ENCODE peak calls at places on chromosomes 1 and 21, in nine cellular contexts. T is transverse colon, N is sigmoid colon, K is tibial nerve, R is K562, O is GM12878, D is stomach, F is H1, W is suprapubic skin. Z is an unnamed sample.

GRCh38 chr1:64093941-64094340 is 109.5 kb upstream of the UBE2U start:
- DNase-seq in F (no peak), T (no peak), R (no peak), D (no peak), W (no peak), O (no peak), K (no peak), N (no peak), Z (no peak)

GRCh38 chr1:21639594-21640041 is 29.5 kb downstream of the RAP1GAP start:
- DNase-seq in W (no peak), F (no peak), O (no peak), N (no peak), K (no peak), D (peak; percentile 58), T (no peak), R (peak; percentile 61), Z (no peak)

GRCh38 chr1:98045211-98046030 is 124.6 kb upstream of the DPYD start:
- DNase-seq in F (peak; percentile 54), K (no peak), T (no peak), D (peak; percentile 23), N (no peak), O (no peak), W (peak; percentile 40), R (no peak), Z (no peak)

GRCh38 chr1:58883037-58883887 is 99.4 kb upstream of the JUN start:
- DNase-seq in R (peak; percentile 71), D (peak; percentile 85), T (peak; percentile 72), F (no peak), W (peak; percentile 84), O (no peak), K (peak; percentile 63), N (peak; percentile 86), Z (no peak)

GRCh38 chr1:14137411-14138134 is 437.6 kb downstream of the PRDM2 start:
- DNase-seq in K (no peak), T (no peak), D (no peak), O (no peak), F (no peak), W (no peak), R (no peak), N (no peak), Z (peak; percentile 64)

GRCh38 chr1:99537886-99538617 is 107.9 kb upstream of the PALMD start:
- DNase-seq in K (no peak), D (no peak), T (no peak), R (no peak), O (no peak), N (no peak), W (no peak), F (no peak), Z (no peak)

GRCh38 chr1:171743014-171743870 is 1.4 kb upstream of the VAMP4 start:
- DNase-seq in F (no peak), D (no peak), R (no peak), T (peak; percentile 37), K (no peak), W (no peak), N (no peak), O (no peak), Z (no peak)

GRCh38 chr21:35904995-35905972 is 155.0 kb downstream of the SETD4 start:
- DNase-seq in T (no peak), D (no peak), O (no peak), W (no peak), R (no peak), K (no peak), N (no peak), F (no peak), Z (no peak)

GRCh38 chr21:45364464-45365185 is 40.3 kb upstream of the COL18A1 start:
- DNase-seq in O (no peak), T (no peak), K (no peak), R (no peak), N (peak; percentile 89), F (no peak), W (no peak), D (no peak), Z (no peak)

GRCh38 chr1:234963904-234964702 is 164.5 kb downstream of the TOMM20 start:
- DNase-seq in K (no peak), D (peak; percentile 66), R (no peak), T (no peak), O (no peak), W (no peak), N (peak; percentile 69), F (no peak), Z (no peak)

GRCh38 chr1:44346184-44346583 is 8.9 kb downstream of the ERI3 start:
- DNase-seq in T (no peak), W (no peak), O (no peak), N (no peak), R (no peak), F (no peak), K (no peak), D (no peak), Z (no peak)

GRCh38 chr1:206921772-206922265 is at the start of gene FCMR:
- DNase-seq in T (peak; percentile 41), D (no peak), W (no peak), K (no peak), N (no peak), R (no peak), O (peak; percentile 86), F (no peak), Z (no peak)

GRCh38 chr1:160219062-160219929 is 14.1 kb downstream of the PEA15 start:
- DNase-seq in K (no peak), F (no peak), R (no peak), D (peak; percentile 45), T (peak; percentile 52), N (peak; percentile 81), O (no peak), W (no peak), Z (no peak)

GRCh38 chr1:155082301-155082940 is 3.8 kb downstream of the EFNA3 start:
- DNase-seq in R (no peak), O (no peak), T (peak; percentile 64), N (peak; percentile 61), F (peak; percentile 60), W (no peak), K (no peak), D (no peak), Z (no peak)

GRCh38 chr1:23394664-23395063 is 25.0 kb upstream of the ZNF436 start:
- DNase-seq in K (peak; percentile 47), F (peak; percentile 51), T (peak; percentile 70), O (no peak), W (peak; percentile 94), N (peak; percentile 97), D (peak; percentile 46), R (no peak), Z (peak; percentile 97)

GRCh38 chr1:41427022-41427942 is 57.2 kb downstream of the EDN2 start:
- DNase-seq in W (no peak), N (no peak), D (no peak), T (no peak), F (no peak), O (no peak), K (no peak), R (no peak), Z (no peak)

GRCh38 chr1:41426201-41426890 is 58.1 kb downstream of the EDN2 start:
- DNase-seq in K (no peak), W (no peak), O (no peak), R (no peak), D (no peak), N (no peak), T (no peak), F (no peak), Z (no peak)

GRCh38 chr1:41429641-41430035 is 54.8 kb downstream of the EDN2 start:
- DNase-seq in O (no peak), R (no peak), N (no peak), T (no peak), D (no peak), F (no peak), K (no peak), W (no peak), Z (no peak)

GRCh38 chr1:41427943-41428735 is 56.3 kb downstream of the EDN2 start:
- DNase-seq in T (no peak), F (no peak), O (no peak), N (no peak), W (no peak), K (no peak), R (no peak), D (no peak), Z (no peak)

GRCh38 chr1:41428736-41429640 is 55.5 kb downstream of the EDN2 start:
- DNase-seq in T (no peak), N (no peak), K (no peak), W (no peak), F (no peak), O (no peak), R (no peak), D (no peak), Z (no peak)
- TF ChIP-seq POLR2A in T (no peak), N (no peak), K (no peak), W (no peak), F (no peak), O (no peak), R (no peak), D (no peak), Z (no peak)

GRCh38 chr1:156706647-156707008 is 1.2 kb upstream of the CRABP2 start:
- DNase-seq in W (peak; percentile 84), D (no peak), T (peak; percentile 47), K (peak; percentile 60), N (peak; percentile 91), F (no peak), O (no peak), R (no peak), Z (no peak)
- TF ChIP-seq EP300 in W (no peak), D (no peak), T (no peak), K (no peak), N (no peak), F (no peak), O (no peak), R (no peak), Z (no peak)

DNA sequence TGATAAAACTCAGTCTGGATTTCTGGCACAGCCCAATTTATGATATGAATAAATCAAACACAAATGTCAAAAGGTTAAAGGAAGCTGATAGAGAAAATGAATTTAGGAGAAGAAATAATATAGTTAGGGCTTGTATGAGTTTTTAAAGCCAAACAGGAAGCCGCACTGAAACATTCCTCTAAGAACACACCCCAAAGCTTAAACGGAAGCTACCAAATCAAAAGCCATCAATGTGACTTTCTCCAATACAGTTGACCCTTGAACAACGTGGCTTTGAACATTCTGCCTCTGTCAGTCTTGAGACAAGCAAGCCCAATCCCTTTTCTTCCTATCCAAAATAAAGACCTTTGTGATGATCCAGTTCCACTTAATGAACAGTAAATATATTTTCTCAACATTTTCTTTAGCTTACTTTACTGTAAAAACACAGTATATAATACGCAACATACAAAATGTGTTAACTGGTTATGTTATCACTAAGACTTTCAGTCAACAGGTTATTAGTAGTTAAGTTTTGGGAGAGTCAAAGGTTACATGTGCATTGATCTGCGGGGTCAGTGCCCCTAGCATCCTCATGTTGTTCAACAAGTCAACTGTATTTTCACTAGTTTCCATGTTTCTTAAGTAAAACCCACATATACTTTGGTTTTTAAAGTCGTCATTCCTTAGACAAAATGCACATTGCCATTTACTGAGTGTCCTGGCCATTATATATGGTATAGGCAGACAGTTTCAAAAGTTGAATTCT is 11.2 kb downstream of the SERBP1 start:
- DNase-seq in F (no peak), D (no peak), T (no peak), K (no peak), R (no peak), W (no peak), O (no peak), N (no peak), Z (no peak)
- TF ChIP-seq POLR2A in F (no peak), D (no peak), T (no peak), K (no peak), R (no peak), W (no peak), O (no peak), N (no peak), Z (no peak)

DNA sequence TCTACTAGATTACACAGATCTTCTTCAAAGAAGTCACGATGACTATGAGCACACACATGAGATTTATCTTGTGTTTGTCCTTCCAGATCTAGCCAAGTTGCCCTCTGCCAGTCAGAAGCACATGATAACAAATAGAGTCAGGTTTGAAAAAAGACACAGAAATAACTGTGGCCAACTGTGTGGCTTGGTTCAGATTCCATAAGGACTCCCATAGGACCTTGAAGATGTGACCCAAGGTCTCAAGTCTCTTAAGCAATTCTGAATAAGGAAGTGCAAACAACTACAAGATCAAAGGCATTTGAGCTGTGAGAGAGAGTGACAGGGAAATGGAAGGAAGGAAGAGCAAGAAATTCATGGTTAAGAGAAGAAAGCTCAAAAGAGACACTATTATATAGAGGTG is 194.0 kb downstream of the PLPP3 start:
- DNase-seq in N (no peak), O (no peak), R (no peak), T (no peak), F (no peak), D (no peak), K (no peak), W (no peak), Z (no peak)
- TF ChIP-seq EP300 in N (no peak), O (no peak), R (no peak), T (no peak), F (no peak), D (no peak), K (no peak), W (no peak), Z (no peak)